ENCODE peak calls at places on chromosomes 6 and 20, in six cellular contexts. Z, W, Q, L, F and C are unnamed samples.

GRCh38 chr20:47355489-47356219 is 845 bp downstream of the ZMYND8 start:
- DNase-seq in Q (no peak), F (peak; percentile 16), W (no peak), L (peak; percentile 20), Z (no peak), C (no peak)

GRCh38 chr6:6588924-6589696 is 590 bp downstream of the LY86 start:
- DNase-seq in Z (no peak), F (no peak), W (no peak), L (no peak), Q (no peak), C (no peak)

GRCh38 chr6:140590641-140591040 is 1216.2 kb upstream of the CITED2 start:
- DNase-seq in Z (no peak), L (no peak), Q (no peak), W (no peak), F (no peak), C (no peak)

GRCh38 chr6:16337280-16337975 is 99.0 kb downstream of the GMPR start:
- DNase-seq in W (no peak), L (no peak), F (no peak), Q (no peak), Z (no peak), C (peak; percentile 95)

GRCh38 chr6:23505021-23505420 is 621.0 kb upstream of the NRSN1 start:
- DNase-seq in F (no peak), Z (no peak), W (no peak), L (no peak), Q (no peak), C (no peak)

GRCh38 chr6:170287371-170287876 is 3.5 kb downstream of the DLL1 start:
- DNase-seq in F (no peak), L (no peak), Q (no peak), Z (no peak), W (no peak), C (no peak)

GRCh38 chr6:72974276-72974675 is 251.0 kb downstream of the KHDC1L start:
- DNase-seq in Q (no peak), W (no peak), F (no peak), Z (no peak), L (no peak), C (no peak)

GRCh38 chr6:132527791-132528190 is 10.3 kb upstream of the TAAR9 start:
- DNase-seq in Z (no peak), F (no peak), W (peak; percentile 69), Q (no peak), L (no peak), C (no peak)

GRCh38 chr6:158057213-158057987 is 75.7 kb downstream of the SYNJ2 start:
- DNase-seq in F (no peak), L (no peak), Q (no peak), W (peak; percentile 35), Z (no peak), C (no peak)

GRCh38 chr20:52943185-52943841 is 28.8 kb upstream of the TSHZ2 start:
- DNase-seq in W (peak; percentile 48), Z (no peak), Q (no peak), L (no peak), F (no peak), C (no peak)

GRCh38 chr6:4904461-4904860 is 99.4 kb downstream of the RPP40 start:
- DNase-seq in W (no peak), F (no peak), Q (no peak), L (no peak), Z (no peak), C (no peak)

GRCh38 chr6:170358496-170358895 is 51.9 kb downstream of the FAM120B start:
- DNase-seq in Z (no peak), L (no peak), Q (no peak), F (no peak), W (no peak), C (no peak)

GRCh38 chr6:79335133-79335674 is 100.7 kb upstream of the HMGN3 start:
- DNase-seq in Z (no peak), L (no peak), W (no peak), Q (no peak), F (no peak), C (no peak)

GRCh38 chr20:63737690-63737939 is 1.2 kb downstream of the LIME1 start:
- DNase-seq in Z (no peak), W (no peak), Q (no peak), F (no peak), L (peak; percentile 44), C (no peak)